ENCODE peak calls at places on chromosomes 1 and 21, in eight cellular contexts. G, Q, O, A, V, N, J and C are unnamed samples.

GRCh38 chr1:169868978-169869377 is 24.7 kb downstream of the SCYL3 start:
- DNase-seq in V (no peak), J (no peak), G (no peak), Q (no peak), A (no peak), N (no peak), O (no peak), C (no peak)

GRCh38 chr21:26444646-26445045 is 128.4 kb downstream of the CYYR1 start:
- DNase-seq in V (no peak), O (no peak), G (no peak), N (no peak), J (no peak), Q (no peak), A (no peak), C (no peak)

GRCh38 chr1:226875641-226876295 is 5.4 kb downstream of the PSEN2 start:
- DNase-seq in V (peak), G (peak), Q (peak), N (no peak), A (no peak), O (no peak), J (no peak), C (no peak)

GRCh38 chr1:109658533-109659051 is 2.7 kb downstream of the GSTM4 start:
- DNase-seq in N (no peak), V (no peak), Q (no peak), G (no peak), A (no peak), J (no peak), O (no peak), C (peak)

GRCh38 chr1:117699953-117700352 is 94.1 kb downstream of the TENT5C start:
- DNase-seq in J (no peak), A (no peak), G (peak), V (no peak), Q (no peak), O (no peak), N (no peak), C (no peak)

GRCh38 chr1:228094432-228095016 is 8.6 kb downstream of the C1orf35 start:
- DNase-seq in G (no peak), V (no peak), J (no peak), A (no peak), O (no peak), N (no peak), Q (no peak), C (no peak)

GRCh38 chr21:42640486-42640885 is 12.9 kb upstream of the PDE9A start:
- DNase-seq in V (no peak), O (no peak), G (no peak), A (no peak), N (no peak), J (no peak), Q (no peak), C (no peak)

GRCh38 chr1:2972011-2972878 is 49.0 kb upstream of the ACTRT2 start:
- DNase-seq in V (peak), O (no peak), J (no peak), N (no peak), A (no peak), Q (no peak), G (no peak), C (no peak)

GRCh38 chr1:94327001-94327685 is 89.8 kb upstream of the ARHGAP29 start:
- DNase-seq in V (peak), N (no peak), A (no peak), O (no peak), G (peak), Q (peak), J (no peak), C (no peak)

GRCh38 chr1:212959266-212960220 is 9.2 kb downstream of the VASH2 start:
- DNase-seq in Q (no peak), V (no peak), A (no peak), G (no peak), J (no peak), N (no peak), O (no peak), C (no peak)

GRCh38 chr1:228109962-228110488 is 926 bp upstream of the MRPL55 start:
- DNase-seq in J (no peak), A (no peak), V (no peak), G (peak), O (no peak), N (no peak), Q (peak), C (no peak)

GRCh38 chr1:41102208-41102607 is 80.7 kb upstream of the SLFNL1 start:
- DNase-seq in J (no peak), A (no peak), Q (peak), O (no peak), N (no peak), G (peak), V (peak), C (no peak)

GRCh38 chr1:188479146-188479545 is 1650.4 kb downstream of the PLA2G4A start:
- DNase-seq in N (no peak), J (no peak), O (no peak), G (peak), A (no peak), Q (no peak), V (no peak), C (no peak)

GRCh38 chr1:47616906-47617305 is 179.1 kb downstream of the FOXD2 start:
- DNase-seq in V (no peak), A (no peak), G (no peak), N (no peak), Q (no peak), J (no peak), O (no peak), C (no peak)

GRCh38 chr1:52920791-52921291 is 699 bp downstream of the ECHDC2 start:
- DNase-seq in G (no peak), V (peak), Q (no peak), O (no peak), N (no peak), A (no peak), J (no peak), C (no peak)

GRCh38 chr21:45347712-45348477 is 57.1 kb upstream of the COL18A1 start:
- DNase-seq in A (no peak), J (no peak), N (no peak), V (no peak), G (no peak), O (no peak), Q (no peak), C (no peak)

GRCh38 chr1:160826546-160826945 is 30.6 kb downstream of the LY9 start:
- DNase-seq in A (no peak), O (no peak), Q (no peak), N (no peak), J (no peak), G (no peak), V (no peak), C (no peak)

GRCh38 chr1:7595338-7595737 is 175.8 kb upstream of the VAMP3 start:
- DNase-seq in G (no peak), Q (no peak), V (peak), A (no peak), N (no peak), J (no peak), O (no peak), C (no peak)